ENCODE peak calls at places on chromosomes 4 and X, in four cellular contexts. J is tibial artery, L is cardiac fibroblast, W is colonic mucosa. N is an unnamed sample.
A peak's percentile ranks its signal among the peaks of the same experiment; 100 is the strongest.

GRCh38 chr4:137226900-137227299 is 305.4 kb downstream of the PCDH18 start:
- DNase-seq in L (peak; percentile 48), J (no peak), W (no peak), N (peak; percentile 5)

GRCh38 chr4:122798101-122798500 is 28.5 kb upstream of the FGF2 start:
- DNase-seq in W (peak; percentile 30), L (peak; percentile 94), J (peak; percentile 22), N (peak; percentile 14)

GRCh38 chr4:1766336-1767057 is 26.6 kb upstream of the FGFR3 start:
- DNase-seq in J (no peak), L (no peak), W (no peak), N (no peak)

GRCh38 chr4:128913228-128913627 is 103.7 kb downstream of the JADE1 start:
- DNase-seq in J (no peak), W (no peak), L (no peak), N (peak; percentile 47)

GRCh38 chrX:150219374-150220185 is 143.5 kb upstream of the MAMLD1 start:
- DNase-seq in W (no peak), J (no peak), L (peak; percentile 39), N (peak; percentile 20)

GRCh38 chr4:46648088-46648744 is 258.3 kb upstream of the GABRA2 start:
- DNase-seq in L (peak; percentile 42), J (no peak), W (peak; percentile 19), N (peak; percentile 66)

GRCh38 chr4:189202869-189203271 is 737.8 kb upstream of the FRG1 start:
- DNase-seq in J (no peak), W (no peak), L (peak; percentile 58), N (no peak)

GRCh38 chrX:80879143-80879542 is 69.5 kb upstream of the BRWD3 start:
- DNase-seq in J (no peak), W (no peak), L (peak; percentile 1), N (peak; percentile 0)

DNA sequence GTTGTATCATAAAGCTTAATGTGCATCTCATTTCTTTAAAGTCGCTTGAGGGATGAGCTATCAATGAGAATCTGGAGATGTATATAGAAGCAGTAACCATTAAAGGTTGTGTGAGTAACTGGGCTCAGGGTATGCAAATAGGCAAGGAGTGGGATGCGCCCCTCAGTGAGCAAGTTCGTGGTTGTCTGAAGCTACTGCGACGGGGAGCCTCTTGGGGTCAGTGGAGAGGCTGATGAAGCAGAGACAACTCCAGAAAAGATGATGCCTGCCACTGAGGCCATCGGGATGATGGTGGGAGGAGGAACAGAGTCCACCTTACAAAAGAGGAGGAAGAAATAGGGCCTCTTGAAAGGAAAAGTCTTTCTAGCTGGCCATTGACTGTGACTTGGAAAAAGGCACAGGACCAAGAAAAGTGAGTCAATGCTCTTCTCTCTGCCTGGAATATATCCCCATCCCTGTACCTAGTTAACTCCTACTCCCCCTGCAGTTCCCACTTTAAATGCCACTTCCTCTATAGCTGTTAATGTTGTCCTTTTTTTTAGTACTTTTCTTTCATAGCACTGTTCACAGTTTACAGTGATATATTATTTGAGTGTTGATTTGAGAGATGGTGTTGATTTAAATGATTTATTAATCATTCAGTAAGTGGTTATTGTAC is 51.4 kb upstream of the LSM6 start:
- DNase-seq in W (no peak), J (no peak), L (no peak), N (peak; percentile 25)
- TF ChIP-seq CTCF in W (no peak), J (no peak), L (no peak), N (no peak)

GRCh38 chr4:56435001-56435747 is at the start of gene PPAT:
- DNase-seq in W (peak; percentile 99), L (peak; percentile 98), J (peak; percentile 97), N (peak; percentile 99)
- TF ChIP-seq CTCF in W (peak; percentile 13), L (no peak), J (peak; percentile 46), N (peak; percentile 2)

DNA sequence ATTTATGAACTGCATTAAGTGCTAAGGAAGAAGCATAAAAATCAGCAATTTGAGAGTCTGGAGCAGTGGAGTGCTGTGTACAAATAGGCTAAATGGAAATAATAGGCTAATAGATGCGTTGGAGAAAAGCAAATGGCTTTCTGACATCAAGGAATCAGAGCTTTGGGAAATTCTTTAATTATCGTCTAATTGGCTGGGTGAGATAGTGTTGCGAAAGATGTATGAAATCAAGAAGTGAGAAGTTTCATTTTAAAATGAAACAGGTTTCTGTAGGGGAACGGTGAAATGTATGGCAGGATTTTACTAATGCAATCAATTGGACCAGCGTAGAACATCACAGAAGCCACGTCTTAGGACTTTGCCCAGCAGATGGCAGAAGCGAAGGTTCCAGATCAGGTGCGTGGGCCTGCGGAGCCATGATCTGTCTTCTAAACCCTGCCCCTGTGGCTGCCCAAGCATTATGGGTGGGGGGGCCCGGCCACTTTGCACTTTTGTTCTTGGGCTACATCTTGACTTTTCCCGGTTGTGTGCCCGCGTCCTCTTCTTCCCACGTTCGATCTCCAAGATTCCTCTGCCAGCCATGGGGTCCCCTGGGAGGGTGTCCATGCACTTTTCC is 118.5 kb upstream of the SHISA3 start:
- DNase-seq in W (no peak), L (no peak), J (no peak), N (peak; percentile 24)
- TF ChIP-seq CTCF in W (no peak), L (no peak), J (no peak), N (no peak)

DNA sequence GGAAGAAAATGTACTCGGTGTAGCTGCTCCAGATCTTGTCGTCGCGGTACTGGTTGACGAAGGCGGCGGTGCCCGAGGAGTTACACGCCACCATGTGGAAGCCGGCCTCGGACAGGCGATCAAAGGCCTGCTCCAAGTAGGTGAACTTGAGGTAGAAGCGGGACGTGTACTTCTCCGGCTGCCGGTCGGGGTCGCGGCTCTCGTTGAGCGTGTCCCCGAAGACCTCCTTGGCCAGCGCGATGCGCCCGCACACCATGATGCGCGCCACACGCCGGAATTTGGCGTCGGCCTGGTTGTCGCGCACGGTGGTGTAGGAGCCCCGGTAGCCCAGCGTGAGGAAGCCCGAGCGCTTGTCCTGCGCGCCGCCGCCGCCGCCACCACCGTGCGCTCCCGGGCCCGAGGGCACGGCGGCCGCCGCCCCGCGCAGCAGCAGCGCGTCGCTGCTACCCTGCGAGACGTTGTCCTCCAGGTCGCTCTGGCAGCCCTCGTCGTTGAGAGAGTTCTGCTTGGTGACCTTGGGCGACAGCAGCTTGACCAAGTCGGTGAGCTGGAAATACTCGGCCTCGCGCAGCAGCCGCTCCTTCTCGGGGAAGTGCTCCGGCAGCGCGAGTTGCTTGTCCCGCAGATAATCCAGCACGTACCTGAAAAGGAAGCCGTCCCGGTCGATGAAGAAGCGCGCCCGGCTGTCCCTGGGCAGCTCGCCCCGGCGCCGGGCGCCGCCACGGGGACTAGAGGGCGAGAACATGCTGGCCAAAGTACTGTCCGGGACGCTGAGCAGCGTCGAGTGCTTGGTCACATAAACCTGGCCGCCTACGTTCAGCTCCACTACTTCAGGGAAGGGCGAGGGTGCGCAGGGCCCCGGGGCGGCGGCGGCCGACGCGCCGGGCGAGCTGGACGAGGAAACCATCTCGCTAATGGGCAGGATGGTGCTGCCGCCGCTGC is 775 bp downstream of the KCTD8 start:
- DNase-seq in L (peak; percentile 30), J (peak; percentile 20), W (peak; percentile 16), N (peak; percentile 2)
- TF ChIP-seq CTCF in L (no peak), J (no peak), W (no peak), N (no peak)

GRCh38 chr4:150395872-150396271 is 186.1 kb upstream of the MAB21L2 start:
- DNase-seq in J (no peak), W (no peak), L (no peak), N (no peak)

GRCh38 chr4:150402968-150403367 is 179.0 kb upstream of the MAB21L2 start:
- DNase-seq in L (no peak), W (peak; percentile 58), J (no peak), N (peak; percentile 10)

GRCh38 chr4:150401083-150401687 is 180.8 kb upstream of the MAB21L2 start:
- DNase-seq in W (no peak), J (no peak), L (no peak), N (no peak)
- TF ChIP-seq CTCF in W (no peak), J (no peak), L (no peak), N (no peak)

GRCh38 chr4:138269175-138269574 is 27.0 kb upstream of the SLC7A11 start:
- DNase-seq in J (no peak), W (no peak), L (peak; percentile 29), N (no peak)

GRCh38 chr4:138262058-138262838 is 20.1 kb upstream of the SLC7A11 start:
- DNase-seq in J (no peak), L (no peak), W (no peak), N (no peak)

GRCh38 chr4:138266948-138267347 is 24.8 kb upstream of the SLC7A11 start:
- DNase-seq in W (no peak), J (no peak), L (no peak), N (no peak)

GRCh38 chr4:138263438-138263837 is 21.3 kb upstream of the SLC7A11 start:
- DNase-seq in W (no peak), J (no peak), L (peak; percentile 41), N (no peak)

GRCh38 chr4:138267835-138268234 is 25.7 kb upstream of the SLC7A11 start:
- DNase-seq in J (no peak), L (no peak), W (no peak), N (no peak)
- TF ChIP-seq CTCF in J (no peak), L (no peak), W (no peak), N (no peak)

GRCh38 chr4:39044364-39044946 is 12.2 kb upstream of the TMEM156 start:
- DNase-seq in W (peak; percentile 88), L (peak; percentile 95), J (peak; percentile 91), N (peak; percentile 97)
- TF ChIP-seq CTCF in W (no peak), L (peak; percentile 10), J (no peak), N (no peak)

GRCh38 chrX:254630-255215 is 26.5 kb upstream of the PLCXD1 start:
- DNase-seq in W (no peak), J (no peak), L (no peak), N (no peak)
- TF ChIP-seq CTCF in W (no peak), J (no peak), L (no peak), N (no peak)